ENCODE peak calls at places on chromosomes 1 and 21, in six cellular contexts. One of them, this sample, is unnamed. For H3K27me3, the result is how much of the 10 kb centered on the place peaks cover.

GRCh38 chr1:210358511-210359148 is 29.9 kb downstream of the HHAT start:
- DNase-seq in MM.1S: no peak
- DNase-seq in psoas muscle: no peak
- DNase-seq in neural progenitor cell: peak
- DNase-seq in uterus: no peak
- DNase-seq in DND-41: no peak
- DNase-seq in this sample: no peak

GRCh38 chr21:43879348-43880110 is 14.5 kb downstream of the AGPAT3 start:
- DNase-seq in psoas muscle: no peak
- DNase-seq in uterus: no peak
- DNase-seq in neural progenitor cell: no peak
- DNase-seq in DND-41: no peak
- DNase-seq in MM.1S: no peak
- DNase-seq in this sample: no peak

GRCh38 chr1:206909883-206910318 is 11.8 kb downstream of the FCMR start:
- DNase-seq in MM.1S: no peak
- DNase-seq in DND-41: no peak
- DNase-seq in uterus: peak
- DNase-seq in psoas muscle: peak
- DNase-seq in neural progenitor cell: peak
- DNase-seq in this sample: no peak

GRCh38 chr1:58824753-58825389 is 41.0 kb upstream of the JUN start:
- DNase-seq in uterus: peak
- DNase-seq in neural progenitor cell: no peak
- DNase-seq in DND-41: no peak
- DNase-seq in psoas muscle: no peak
- DNase-seq in MM.1S: no peak
- DNase-seq in this sample: no peak

GRCh38 chr1:65894738-65895605 is 102.3 kb downstream of the PDE4B start:
- DNase-seq in psoas muscle: no peak
- DNase-seq in uterus: no peak
- DNase-seq in MM.1S: no peak
- DNase-seq in neural progenitor cell: no peak
- DNase-seq in DND-41: no peak
- DNase-seq in this sample: no peak

GRCh38 chr1:95169544-95169943 is 52.4 kb downstream of the TLCD4 start:
- DNase-seq in DND-41: no peak
- DNase-seq in psoas muscle: no peak
- DNase-seq in neural progenitor cell: no peak
- DNase-seq in MM.1S: peak
- DNase-seq in uterus: no peak
- DNase-seq in this sample: no peak

GRCh38 chr21:35066824-35067223 is 17.7 kb upstream of the RUNX1 start:
- DNase-seq in MM.1S: no peak
- DNase-seq in DND-41: no peak
- DNase-seq in psoas muscle: no peak
- DNase-seq in neural progenitor cell: no peak
- DNase-seq in uterus: no peak
- DNase-seq in this sample: no peak

GRCh38 chr1:71706030-71706671 is 576.2 kb downstream of the NEGR1 start:
- DNase-seq in DND-41: peak
- DNase-seq in MM.1S: peak
- DNase-seq in psoas muscle: no peak
- DNase-seq in uterus: no peak
- DNase-seq in neural progenitor cell: peak
- DNase-seq in this sample: no peak

GRCh38 chr1:39900662-39901485 is 843 bp downstream of the MYCL start:
- DNase-seq in psoas muscle: peak
- DNase-seq in DND-41: no peak
- DNase-seq in neural progenitor cell: peak
- DNase-seq in MM.1S: peak
- DNase-seq in uterus: no peak
- DNase-seq in this sample: peak

GRCh38 chr1:8465692-8466091 is 147.8 kb downstream of the SLC45A1 start:
- DNase-seq in neural progenitor cell: no peak
- DNase-seq in uterus: no peak
- DNase-seq in DND-41: no peak
- DNase-seq in MM.1S: no peak
- DNase-seq in psoas muscle: no peak
- DNase-seq in this sample: no peak

GRCh38 chr1:97145321-97145956 is 423.9 kb downstream of the PTBP2 start:
- DNase-seq in MM.1S: no peak
- DNase-seq in psoas muscle: no peak
- DNase-seq in uterus: no peak
- DNase-seq in DND-41: no peak
- DNase-seq in neural progenitor cell: peak
- DNase-seq in this sample: no peak

GRCh38 chr1:1630965-1631792 is 794 bp upstream of the MMP23B start:
- DNase-seq in uterus: no peak
- DNase-seq in DND-41: no peak
- DNase-seq in psoas muscle: peak
- DNase-seq in MM.1S: no peak
- DNase-seq in neural progenitor cell: peak
- DNase-seq in this sample: peak

GRCh38 chr1:26044971-26045711 is 777 bp downstream of the SLC30A2 start:
- DNase-seq in neural progenitor cell: peak
- DNase-seq in MM.1S: no peak
- DNase-seq in psoas muscle: peak
- DNase-seq in DND-41: no peak
- DNase-seq in uterus: no peak
- DNase-seq in this sample: no peak

GRCh38 chr1:178792394-178792793 is 67.3 kb downstream of the RALGPS2 start:
- DNase-seq in MM.1S: no peak
- DNase-seq in psoas muscle: no peak
- DNase-seq in uterus: no peak
- DNase-seq in neural progenitor cell: no peak
- DNase-seq in DND-41: no peak
- DNase-seq in this sample: no peak

GRCh38 chr1:4177425-4178150 is 277.5 kb upstream of the C1orf174 start:
- DNase-seq in MM.1S: no peak
- DNase-seq in psoas muscle: no peak
- DNase-seq in DND-41: no peak
- DNase-seq in neural progenitor cell: no peak
- DNase-seq in uterus: no peak
- DNase-seq in this sample: no peak

GRCh38 chr1:43930168-43930948 is 3.2 kb upstream of the ARTN start:
- DNase-seq in neural progenitor cell: peak
- DNase-seq in uterus: no peak
- DNase-seq in MM.1S: peak
- DNase-seq in DND-41: no peak
- DNase-seq in psoas muscle: no peak
- DNase-seq in this sample: no peak
- TF ChIP-seq CTCF in neural progenitor cell: peak
- TF ChIP-seq CTCF in uterus: peak
- TF ChIP-seq CTCF in MM.1S: peak
- TF ChIP-seq CTCF in DND-41: peak
- TF ChIP-seq CTCF in psoas muscle: peak
- TF ChIP-seq CTCF in this sample: peak

DNA sequence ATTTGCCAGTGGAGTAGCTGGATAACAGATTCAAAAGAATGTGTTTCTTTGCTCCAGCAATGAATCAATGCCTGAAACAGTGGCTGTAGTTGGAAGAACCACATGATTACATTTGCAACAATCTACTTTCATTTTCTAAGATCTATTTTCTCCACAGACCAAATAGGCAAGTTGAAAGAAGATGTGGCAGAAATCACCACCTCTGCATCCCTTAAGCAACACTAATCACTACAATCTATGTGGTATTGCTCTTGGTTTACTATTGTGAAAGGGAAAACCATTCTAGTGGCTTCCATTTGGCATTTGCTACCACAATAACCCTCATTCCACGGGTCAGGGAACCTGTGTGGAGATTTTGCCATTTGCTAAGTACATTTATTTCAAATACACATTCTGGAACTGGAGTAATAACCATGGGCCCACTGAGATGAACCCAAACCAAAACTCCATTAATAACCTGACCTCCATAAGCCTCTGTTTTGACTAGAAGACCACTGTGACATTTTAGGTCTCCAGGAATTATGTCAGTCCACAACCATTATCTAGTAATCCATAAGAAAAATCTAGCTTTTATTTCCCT is 66.3 kb downstream of the C1orf185 start:
- DNase-seq in uterus: no peak
- DNase-seq in MM.1S: peak
- DNase-seq in neural progenitor cell: no peak
- DNase-seq in DND-41: peak
- DNase-seq in psoas muscle: no peak
- DNase-seq in this sample: peak
- H3K4me3 ChIP-seq in uterus: no peak
- H3K4me3 ChIP-seq in MM.1S: no peak
- H3K4me3 ChIP-seq in neural progenitor cell: no peak
- H3K4me3 ChIP-seq in DND-41: peak
- H3K4me3 ChIP-seq in psoas muscle: no peak
- H3K4me3 ChIP-seq in this sample: no peak

GRCh38 chr1:166999090-166999489 is 10.0 kb downstream of the MAEL start:
- DNase-seq in uterus: no peak
- DNase-seq in MM.1S: no peak
- DNase-seq in psoas muscle: no peak
- DNase-seq in DND-41: no peak
- DNase-seq in neural progenitor cell: no peak
- DNase-seq in this sample: no peak
- H3K27me3 ChIP-seq in uterus: under half
- H3K27me3 ChIP-seq in MM.1S: under half
- H3K27me3 ChIP-seq in psoas muscle: under half
- H3K27me3 ChIP-seq in DND-41: under half
- H3K27me3 ChIP-seq in neural progenitor cell: under half
- H3K27me3 ChIP-seq in this sample: under half

DNA sequence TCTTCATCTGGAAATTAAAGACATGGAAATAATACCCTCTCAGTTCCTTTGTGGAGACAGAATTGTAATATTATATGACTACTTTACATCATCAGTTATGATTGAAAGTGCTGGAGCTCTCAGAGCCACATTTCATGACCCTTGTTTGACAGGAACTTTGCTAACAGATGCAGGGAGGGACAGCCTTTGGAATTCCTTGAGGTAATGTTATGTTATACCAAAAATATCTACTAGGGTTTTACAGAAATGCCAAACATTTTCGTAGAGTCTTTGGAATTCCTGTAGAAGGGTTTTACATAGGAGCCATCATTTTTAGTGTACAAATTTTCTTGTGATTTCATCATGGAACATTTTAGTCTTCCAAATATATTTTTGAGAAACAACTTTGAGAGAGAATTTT is 57.4 kb upstream of the ADAMTS5 start:
- DNase-seq in uterus: no peak
- DNase-seq in psoas muscle: no peak
- DNase-seq in DND-41: no peak
- DNase-seq in neural progenitor cell: no peak
- DNase-seq in MM.1S: no peak
- DNase-seq in this sample: no peak
- TF ChIP-seq CTCF in uterus: no peak
- TF ChIP-seq CTCF in psoas muscle: no peak
- TF ChIP-seq CTCF in DND-41: no peak
- TF ChIP-seq CTCF in neural progenitor cell: no peak
- TF ChIP-seq CTCF in MM.1S: no peak
- TF ChIP-seq CTCF in this sample: no peak

DNA sequence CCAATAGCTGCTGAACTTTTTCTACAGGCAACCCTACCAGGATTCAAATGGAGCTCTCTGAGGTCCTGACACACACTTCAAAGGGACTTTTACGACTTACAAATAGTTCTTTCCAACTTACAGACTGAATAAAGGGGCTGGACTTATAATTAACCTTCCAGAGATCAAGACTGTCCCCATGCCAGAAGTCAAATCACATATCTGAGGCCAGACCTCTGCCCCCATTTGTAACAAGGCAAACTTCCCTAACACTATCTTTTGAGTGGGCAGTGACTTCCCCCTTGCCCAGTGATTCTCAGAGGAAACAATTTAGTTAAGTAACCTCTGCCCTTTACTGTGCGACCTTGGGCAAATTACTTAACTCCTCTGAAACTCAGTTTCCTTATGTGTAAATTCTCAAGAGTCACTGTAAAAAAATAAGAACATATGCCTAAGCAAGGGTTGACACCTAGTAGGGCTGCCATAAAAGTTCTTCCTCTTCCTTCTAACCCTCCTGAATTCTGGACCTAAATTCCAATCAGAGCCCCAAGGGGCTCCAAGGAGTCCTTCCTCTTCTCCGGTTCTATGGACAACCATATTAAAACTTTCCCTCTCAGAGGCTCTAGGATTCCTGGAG is 1.3 kb downstream of the WASF2 start:
- DNase-seq in psoas muscle: no peak
- DNase-seq in MM.1S: no peak
- DNase-seq in DND-41: peak
- DNase-seq in uterus: no peak
- DNase-seq in neural progenitor cell: peak
- DNase-seq in this sample: no peak
- H3K4me3 ChIP-seq in psoas muscle: peak
- H3K4me3 ChIP-seq in MM.1S: peak
- H3K4me3 ChIP-seq in DND-41: peak
- H3K4me3 ChIP-seq in uterus: peak
- H3K4me3 ChIP-seq in neural progenitor cell: peak
- H3K4me3 ChIP-seq in this sample: peak

This sample was measured in GM06990.